ENCODE peak calls at places on chromosomes 11 and 22, in eight cellular contexts. One of them, this sample, is unnamed. For H3K4me1 and H3K36me3, the result is how much of the 10 kb centered on the place peaks cover.

GRCh38 chr11:5605849-5606248 is 9.4 kb downstream of the TRIM6 start:
- DNase-seq in body of pancreas: no peak
- DNase-seq in SJSA1: peak
- DNase-seq in naive thymus-derived CD4-positive, alpha-beta T cell: no peak
- DNase-seq in CD4-positive, alpha-beta memory T cell: no peak
- DNase-seq in stomach: no peak
- DNase-seq in neuronal stem cell: no peak
- DNase-seq in lower lobe of right lung: no peak
- DNase-seq in this sample: no peak

GRCh38 chr11:108558222-108558621 is 35.3 kb downstream of the EXPH5 start:
- DNase-seq in body of pancreas: no peak
- DNase-seq in SJSA1: no peak
- DNase-seq in naive thymus-derived CD4-positive, alpha-beta T cell: no peak
- DNase-seq in CD4-positive, alpha-beta memory T cell: no peak
- DNase-seq in stomach: no peak
- DNase-seq in neuronal stem cell: no peak
- DNase-seq in lower lobe of right lung: no peak
- DNase-seq in this sample: no peak

GRCh38 chr11:2581931-2582435 is 117.8 kb downstream of the KCNQ1OT1 start:
- DNase-seq in body of pancreas: peak
- DNase-seq in SJSA1: peak
- DNase-seq in naive thymus-derived CD4-positive, alpha-beta T cell: no peak
- DNase-seq in CD4-positive, alpha-beta memory T cell: no peak
- DNase-seq in stomach: peak
- DNase-seq in neuronal stem cell: no peak
- DNase-seq in lower lobe of right lung: peak
- DNase-seq in this sample: no peak

GRCh38 chr11:114110948-114111347 is 51.4 kb downstream of the ZBTB16 start:
- DNase-seq in body of pancreas: peak
- DNase-seq in SJSA1: no peak
- DNase-seq in naive thymus-derived CD4-positive, alpha-beta T cell: no peak
- DNase-seq in CD4-positive, alpha-beta memory T cell: no peak
- DNase-seq in stomach: peak
- DNase-seq in neuronal stem cell: no peak
- DNase-seq in lower lobe of right lung: no peak
- DNase-seq in this sample: no peak

GRCh38 chr11:86481399-86481798 is 106.7 kb downstream of the CCDC81 start:
- DNase-seq in body of pancreas: no peak
- DNase-seq in SJSA1: no peak
- DNase-seq in naive thymus-derived CD4-positive, alpha-beta T cell: no peak
- DNase-seq in CD4-positive, alpha-beta memory T cell: no peak
- DNase-seq in stomach: no peak
- DNase-seq in neuronal stem cell: no peak
- DNase-seq in lower lobe of right lung: no peak
- DNase-seq in this sample: no peak

GRCh38 chr11:125085301-125086081 is 22.4 kb downstream of the SLC37A2 start:
- DNase-seq in body of pancreas: no peak
- DNase-seq in SJSA1: no peak
- DNase-seq in naive thymus-derived CD4-positive, alpha-beta T cell: no peak
- DNase-seq in CD4-positive, alpha-beta memory T cell: no peak
- DNase-seq in stomach: no peak
- DNase-seq in neuronal stem cell: no peak
- DNase-seq in lower lobe of right lung: peak
- DNase-seq in this sample: no peak

GRCh38 chr22:31960767-31961166 is 16.4 kb downstream of the YWHAH start:
- DNase-seq in body of pancreas: no peak
- DNase-seq in SJSA1: no peak
- DNase-seq in naive thymus-derived CD4-positive, alpha-beta T cell: no peak
- DNase-seq in CD4-positive, alpha-beta memory T cell: no peak
- DNase-seq in stomach: no peak
- DNase-seq in neuronal stem cell: no peak
- DNase-seq in lower lobe of right lung: no peak
- DNase-seq in this sample: no peak

GRCh38 chr11:65403607-65404121 is 17.2 kb downstream of the FRMD8 start:
- DNase-seq in body of pancreas: no peak
- DNase-seq in SJSA1: no peak
- DNase-seq in naive thymus-derived CD4-positive, alpha-beta T cell: no peak
- DNase-seq in CD4-positive, alpha-beta memory T cell: no peak
- DNase-seq in stomach: no peak
- DNase-seq in neuronal stem cell: no peak
- DNase-seq in lower lobe of right lung: no peak
- DNase-seq in this sample: no peak

GRCh38 chr11:34600339-34601084 is 20.4 kb upstream of the EHF start:
- DNase-seq in body of pancreas: peak
- DNase-seq in SJSA1: no peak
- DNase-seq in naive thymus-derived CD4-positive, alpha-beta T cell: no peak
- DNase-seq in CD4-positive, alpha-beta memory T cell: no peak
- DNase-seq in stomach: peak
- DNase-seq in neuronal stem cell: no peak
- DNase-seq in lower lobe of right lung: peak
- DNase-seq in this sample: no peak

GRCh38 chr22:39174498-39175120 is 22.1 kb upstream of the CBX7 start:
- DNase-seq in body of pancreas: peak
- DNase-seq in SJSA1: peak
- DNase-seq in naive thymus-derived CD4-positive, alpha-beta T cell: peak
- DNase-seq in CD4-positive, alpha-beta memory T cell: peak
- DNase-seq in stomach: peak
- DNase-seq in neuronal stem cell: peak
- DNase-seq in lower lobe of right lung: peak
- DNase-seq in this sample: peak
- H3K4me1 ChIP-seq in body of pancreas: half or more
- H3K4me1 ChIP-seq in SJSA1: half or more
- H3K4me1 ChIP-seq in naive thymus-derived CD4-positive, alpha-beta T cell: under half
- H3K4me1 ChIP-seq in CD4-positive, alpha-beta memory T cell: half or more
- H3K4me1 ChIP-seq in stomach: half or more
- H3K4me1 ChIP-seq in neuronal stem cell: half or more
- H3K4me1 ChIP-seq in lower lobe of right lung: half or more
- H3K4me1 ChIP-seq in this sample: under half

GRCh38 chr22:19062909-19063308 is 59.3 kb downstream of the DGCR2 start:
- DNase-seq in body of pancreas: no peak
- DNase-seq in SJSA1: no peak
- DNase-seq in naive thymus-derived CD4-positive, alpha-beta T cell: no peak
- DNase-seq in CD4-positive, alpha-beta memory T cell: no peak
- DNase-seq in stomach: no peak
- DNase-seq in neuronal stem cell: no peak
- DNase-seq in lower lobe of right lung: peak
- DNase-seq in this sample: no peak
- H3K36me3 ChIP-seq in body of pancreas: under half
- H3K36me3 ChIP-seq in SJSA1: half or more
- H3K36me3 ChIP-seq in naive thymus-derived CD4-positive, alpha-beta T cell: under half
- H3K36me3 ChIP-seq in CD4-positive, alpha-beta memory T cell: half or more
- H3K36me3 ChIP-seq in stomach: half or more
- H3K36me3 ChIP-seq in neuronal stem cell: half or more
- H3K36me3 ChIP-seq in lower lobe of right lung: half or more
- H3K36me3 ChIP-seq in this sample: under half

GRCh38 chr22:30413745-30414524 is 11.6 kb upstream of the MTFP1 start:
- DNase-seq in body of pancreas: no peak
- DNase-seq in SJSA1: no peak
- DNase-seq in naive thymus-derived CD4-positive, alpha-beta T cell: no peak
- DNase-seq in CD4-positive, alpha-beta memory T cell: no peak
- DNase-seq in stomach: no peak
- DNase-seq in neuronal stem cell: no peak
- DNase-seq in lower lobe of right lung: no peak
- DNase-seq in this sample: no peak

GRCh38 chr22:30416403-30416802 is 9.2 kb upstream of the MTFP1 start:
- DNase-seq in body of pancreas: no peak
- DNase-seq in SJSA1: no peak
- DNase-seq in naive thymus-derived CD4-positive, alpha-beta T cell: no peak
- DNase-seq in CD4-positive, alpha-beta memory T cell: no peak
- DNase-seq in stomach: no peak
- DNase-seq in neuronal stem cell: no peak
- DNase-seq in lower lobe of right lung: no peak
- DNase-seq in this sample: no peak

GRCh38 chr22:30414525-30415047 is 11.0 kb upstream of the MTFP1 start:
- DNase-seq in body of pancreas: no peak
- DNase-seq in SJSA1: no peak
- DNase-seq in naive thymus-derived CD4-positive, alpha-beta T cell: no peak
- DNase-seq in CD4-positive, alpha-beta memory T cell: no peak
- DNase-seq in stomach: no peak
- DNase-seq in neuronal stem cell: no peak
- DNase-seq in lower lobe of right lung: no peak
- DNase-seq in this sample: no peak

GRCh38 chr22:30411780-30412179 is 13.8 kb upstream of the MTFP1 start:
- DNase-seq in body of pancreas: no peak
- DNase-seq in SJSA1: no peak
- DNase-seq in naive thymus-derived CD4-positive, alpha-beta T cell: peak
- DNase-seq in CD4-positive, alpha-beta memory T cell: no peak
- DNase-seq in stomach: no peak
- DNase-seq in neuronal stem cell: no peak
- DNase-seq in lower lobe of right lung: no peak
- DNase-seq in this sample: no peak

DNA sequence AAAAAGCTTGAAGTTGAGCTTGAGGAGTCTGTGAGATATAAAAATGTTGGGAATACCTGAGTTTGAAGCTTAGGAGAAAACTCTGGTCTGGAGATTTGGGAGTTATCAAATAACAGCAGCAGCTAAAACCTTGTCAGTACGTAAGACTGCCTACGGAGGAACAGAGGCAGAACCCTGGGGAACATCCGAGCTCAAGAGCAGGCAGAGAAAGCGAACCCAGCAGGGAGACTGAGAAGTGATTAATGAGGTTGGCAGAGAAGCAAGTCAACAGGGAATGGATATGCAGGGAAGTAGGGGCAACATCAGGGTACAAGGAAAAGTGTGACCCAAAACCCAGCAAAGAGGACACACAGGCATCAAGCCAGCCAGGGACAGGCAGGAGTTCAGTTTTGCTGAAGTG is 12.6 kb upstream of the MTFP1 start:
- DNase-seq in body of pancreas: no peak
- DNase-seq in SJSA1: no peak
- DNase-seq in naive thymus-derived CD4-positive, alpha-beta T cell: no peak
- DNase-seq in CD4-positive, alpha-beta memory T cell: no peak
- DNase-seq in stomach: no peak
- DNase-seq in neuronal stem cell: no peak
- DNase-seq in lower lobe of right lung: no peak
- DNase-seq in this sample: no peak
- H3K27ac ChIP-seq in body of pancreas: no peak
- H3K27ac ChIP-seq in SJSA1: no peak
- H3K27ac ChIP-seq in naive thymus-derived CD4-positive, alpha-beta T cell: peak
- H3K27ac ChIP-seq in CD4-positive, alpha-beta memory T cell: no peak
- H3K27ac ChIP-seq in stomach: no peak
- H3K27ac ChIP-seq in neuronal stem cell: no peak
- H3K27ac ChIP-seq in lower lobe of right lung: no peak
- H3K27ac ChIP-seq in this sample: no peak

DNA sequence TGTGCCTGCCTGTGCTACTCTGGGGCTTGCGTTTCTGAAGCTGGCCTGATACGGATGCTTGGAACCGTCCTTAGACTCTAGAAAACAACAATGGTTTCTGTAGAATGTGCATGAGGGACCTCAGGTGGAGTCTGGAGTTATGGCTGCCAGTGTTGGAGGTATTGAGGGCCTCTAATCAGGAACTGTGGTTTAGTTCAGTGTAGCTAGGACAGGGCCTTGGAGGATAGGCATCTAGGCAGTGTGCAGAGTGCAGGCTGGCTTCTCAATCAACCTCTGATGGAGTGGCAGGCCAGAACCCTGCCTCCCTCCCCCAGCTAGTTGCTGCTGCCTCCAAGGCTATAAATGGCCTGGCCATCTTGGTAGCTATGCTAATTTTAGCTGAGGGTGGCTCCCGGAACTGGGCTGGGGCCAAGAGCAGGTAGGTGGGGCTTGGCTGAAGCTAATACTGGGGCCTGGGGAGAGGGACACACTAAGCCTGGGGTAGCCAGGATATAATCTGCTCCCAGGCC is 4.0 kb downstream of the STIM1 start:
- DNase-seq in body of pancreas: peak
- DNase-seq in SJSA1: no peak
- DNase-seq in naive thymus-derived CD4-positive, alpha-beta T cell: no peak
- DNase-seq in CD4-positive, alpha-beta memory T cell: no peak
- DNase-seq in stomach: peak
- DNase-seq in neuronal stem cell: no peak
- DNase-seq in lower lobe of right lung: no peak
- DNase-seq in this sample: no peak
- H3K4me1 ChIP-seq in body of pancreas: half or more
- H3K4me1 ChIP-seq in SJSA1: half or more
- H3K4me1 ChIP-seq in naive thymus-derived CD4-positive, alpha-beta T cell: half or more
- H3K4me1 ChIP-seq in CD4-positive, alpha-beta memory T cell: half or more
- H3K4me1 ChIP-seq in stomach: half or more
- H3K4me1 ChIP-seq in neuronal stem cell: under half
- H3K4me1 ChIP-seq in lower lobe of right lung: half or more
- H3K4me1 ChIP-seq in this sample: under half

GRCh38 chr11:119788096-119788883 is 59.3 kb upstream of the NECTIN1 start:
- DNase-seq in body of pancreas: no peak
- DNase-seq in SJSA1: no peak
- DNase-seq in naive thymus-derived CD4-positive, alpha-beta T cell: no peak
- DNase-seq in CD4-positive, alpha-beta memory T cell: no peak
- DNase-seq in stomach: no peak
- DNase-seq in neuronal stem cell: no peak
- DNase-seq in lower lobe of right lung: peak
- DNase-seq in this sample: no peak
- H3K36me3 ChIP-seq in body of pancreas: under half
- H3K36me3 ChIP-seq in SJSA1: under half
- H3K36me3 ChIP-seq in naive thymus-derived CD4-positive, alpha-beta T cell: under half
- H3K36me3 ChIP-seq in CD4-positive, alpha-beta memory T cell: under half
- H3K36me3 ChIP-seq in stomach: under half
- H3K36me3 ChIP-seq in neuronal stem cell: under half
- H3K36me3 ChIP-seq in lower lobe of right lung: under half
- H3K36me3 ChIP-seq in this sample: under half

DNA sequence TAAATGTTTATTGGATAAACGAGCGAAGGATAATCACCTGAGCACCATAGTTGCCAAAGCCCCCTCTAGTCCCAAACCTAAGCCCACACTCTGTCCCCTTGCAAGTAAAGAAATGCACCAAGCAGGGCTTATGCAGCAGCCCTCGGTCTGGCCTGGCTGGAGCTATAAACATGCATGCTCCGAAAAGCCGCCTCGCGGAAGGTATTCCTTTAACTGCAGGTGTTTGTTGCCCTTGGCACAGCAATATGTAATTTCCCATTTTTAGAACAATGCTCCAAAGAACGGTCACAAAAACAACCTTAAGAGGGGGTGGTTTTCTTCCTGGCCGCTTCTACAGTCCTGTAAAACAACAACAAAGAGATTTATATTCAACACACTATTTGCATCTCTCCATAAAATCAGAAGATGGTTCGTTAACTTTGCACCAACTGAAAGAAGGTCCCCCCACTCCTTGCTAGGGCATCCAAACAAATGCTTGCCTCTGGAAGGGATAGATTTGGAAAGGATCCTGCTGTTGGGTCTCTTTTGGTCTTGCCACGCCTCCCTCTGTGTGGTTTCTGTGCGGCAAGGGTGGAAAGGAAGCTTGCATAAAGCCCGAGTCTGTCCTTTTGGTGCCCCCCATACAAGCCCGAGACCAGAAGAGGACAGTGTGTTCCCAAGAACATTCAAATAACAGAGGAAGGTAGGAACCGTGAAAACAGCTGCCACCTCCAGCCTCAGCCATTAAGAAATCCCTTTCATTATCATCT is 14.9 kb downstream of the SCGB1A1 start:
- DNase-seq in body of pancreas: no peak
- DNase-seq in SJSA1: no peak
- DNase-seq in naive thymus-derived CD4-positive, alpha-beta T cell: no peak
- DNase-seq in CD4-positive, alpha-beta memory T cell: no peak
- DNase-seq in stomach: no peak
- DNase-seq in neuronal stem cell: no peak
- DNase-seq in lower lobe of right lung: no peak
- DNase-seq in this sample: no peak
- H3K27ac ChIP-seq in body of pancreas: no peak
- H3K27ac ChIP-seq in SJSA1: no peak
- H3K27ac ChIP-seq in naive thymus-derived CD4-positive, alpha-beta T cell: no peak
- H3K27ac ChIP-seq in CD4-positive, alpha-beta memory T cell: no peak
- H3K27ac ChIP-seq in stomach: peak
- H3K27ac ChIP-seq in neuronal stem cell: no peak
- H3K27ac ChIP-seq in lower lobe of right lung: peak
- H3K27ac ChIP-seq in this sample: no peak

GRCh38 chr11:57793711-57794110 is 32.1 kb downstream of the CTNND1 start:
- DNase-seq in body of pancreas: no peak
- DNase-seq in SJSA1: no peak
- DNase-seq in naive thymus-derived CD4-positive, alpha-beta T cell: no peak
- DNase-seq in CD4-positive, alpha-beta memory T cell: no peak
- DNase-seq in stomach: no peak
- DNase-seq in neuronal stem cell: no peak
- DNase-seq in lower lobe of right lung: no peak
- DNase-seq in this sample: no peak
- H3K4me1 ChIP-seq in body of pancreas: half or more
- H3K4me1 ChIP-seq in SJSA1: under half
- H3K4me1 ChIP-seq in naive thymus-derived CD4-positive, alpha-beta T cell: under half
- H3K4me1 ChIP-seq in CD4-positive, alpha-beta memory T cell: under half
- H3K4me1 ChIP-seq in stomach: half or more
- H3K4me1 ChIP-seq in neuronal stem cell: under half
- H3K4me1 ChIP-seq in lower lobe of right lung: half or more
- H3K4me1 ChIP-seq in this sample: under half

This sample was measured in iPS DF 6.9.